ENCODE peak calls at places on chromosome 7, in five cellular contexts. J is K562, V is transverse colon, U is SK-N-SH, G is suprapubic skin. M is an unnamed sample.

GRCh38 chr7:8190121-8190895 is 71.7 kb downstream of the ICA1 start:
- DNase-seq in G (no peak), U (peak), J (no peak), V (peak), M (no peak)

GRCh38 chr7:11716185-11716584 is 115.8 kb downstream of the THSD7A start:
- DNase-seq in J (no peak), V (peak), G (no peak), U (no peak), M (no peak)

GRCh38 chr7:39406464-39406863 is 159.7 kb upstream of the YAE1 start:
- DNase-seq in J (no peak), U (no peak), V (no peak), G (no peak), M (no peak)

GRCh38 chr7:157508477-157508881 is 171.7 kb downstream of the DNAJB6 start:
- DNase-seq in V (no peak), J (no peak), G (no peak), U (no peak), M (no peak)

GRCh38 chr7:140165422-140165821 is 11.4 kb downstream of the KDM7A start:
- DNase-seq in V (no peak), U (no peak), J (no peak), G (no peak), M (no peak)

GRCh38 chr7:100022621-100023020 is 7.2 kb downstream of the ZKSCAN1 start:
- DNase-seq in G (peak), U (no peak), J (no peak), V (peak), M (no peak)

GRCh38 chr7:30280631-30281030 is 3.8 kb upstream of the ZNRF2 start:
- DNase-seq in V (no peak), U (no peak), G (no peak), J (no peak), M (no peak)

GRCh38 chr7:66556177-66556548 is 72.5 kb upstream of the KCTD7 start:
- DNase-seq in U (no peak), V (no peak), J (no peak), G (no peak), M (peak)

GRCh38 chr7:38327597-38327996 is 54.2 kb upstream of the TARP start:
- DNase-seq in J (no peak), V (no peak), G (no peak), U (no peak), M (no peak)

GRCh38 chr7:30119890-30120577 is 14.8 kb upstream of the MTURN start:
- DNase-seq in U (no peak), G (no peak), J (no peak), V (no peak), M (no peak)

GRCh38 chr7:38057829-38058228 is 120.2 kb upstream of the STARD3NL start:
- DNase-seq in J (no peak), V (no peak), U (no peak), G (no peak), M (no peak)

GRCh38 chr7:102424129-102424551 is 9.2 kb upstream of the ORAI2 start:
- DNase-seq in U (no peak), V (no peak), J (no peak), G (no peak), M (peak)

GRCh38 chr7:149003018-149003417 is 25.3 kb downstream of the PDIA4 start:
- DNase-seq in V (no peak), G (no peak), U (no peak), J (no peak), M (no peak)

GRCh38 chr7:115042596-115042995 is 120.7 kb downstream of the MDFIC start:
- DNase-seq in J (no peak), V (no peak), U (no peak), G (no peak), M (no peak)

GRCh38 chr7:19051767-19052375 is 65.6 kb downstream of the TWIST1 start:
- DNase-seq in G (no peak), V (peak), U (peak), J (peak), M (no peak)

GRCh38 chr7:44131173-44132009 is 8.0 kb upstream of the POLD2 start:
- DNase-seq in J (no peak), V (no peak), G (no peak), U (peak), M (no peak)

GRCh38 chr7:66859794-66860645 is 61.0 kb upstream of the TMEM248 start:
- DNase-seq in G (no peak), U (no peak), V (no peak), J (no peak), M (no peak)

GRCh38 chr7:80584778-80585177 is 53.7 kb upstream of the CD36 start:
- DNase-seq in G (no peak), U (no peak), J (no peak), V (no peak), M (no peak)

GRCh38 chr7:124697746-124698145 is 67.8 kb downstream of the GPR37 start:
- DNase-seq in J (no peak), U (no peak), V (no peak), G (no peak), M (no peak)

GRCh38 chr7:128916643-128916915 is 6.1 kb upstream of the KCP start:
- DNase-seq in U (no peak), G (no peak), V (no peak), J (no peak), M (no peak)

GRCh38 chr7:128918266-128918665 is 7.8 kb upstream of the KCP start:
- DNase-seq in U (no peak), G (no peak), V (no peak), J (no peak), M (no peak)

GRCh38 chr7:128915271-128915819 is 4.8 kb upstream of the KCP start:
- DNase-seq in J (no peak), G (no peak), V (no peak), U (no peak), M (no peak)

GRCh38 chr7:128915841-128916642 is 5.5 kb upstream of the KCP start:
- DNase-seq in J (no peak), U (peak), V (no peak), G (no peak), M (peak)

DNA sequence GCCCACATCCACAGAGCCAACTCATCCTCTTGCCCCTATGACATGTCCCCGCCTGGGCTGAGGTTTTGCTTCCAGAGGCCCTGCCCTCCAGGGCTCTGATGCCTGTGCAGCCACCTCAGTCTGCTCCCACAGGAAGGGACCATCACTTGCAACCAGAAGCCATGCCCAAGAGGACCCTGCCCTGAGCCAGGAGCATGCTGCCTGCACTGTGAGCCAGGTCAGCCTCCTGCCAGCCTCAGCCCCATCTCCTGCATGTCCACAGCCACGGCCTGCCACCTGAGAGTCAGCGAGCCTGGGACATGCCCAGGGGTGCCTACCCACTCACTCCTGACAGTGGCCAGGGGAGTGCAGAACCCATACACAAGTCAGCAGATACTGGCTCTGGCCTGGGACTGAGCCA is 6.6 kb upstream of the KCP start:
- DNase-seq in U (no peak), G (no peak), J (no peak), V (no peak), M (no peak)
- TF ChIP-seq EP300 in U (no peak), G (no peak), J (no peak), V (no peak), M (no peak)

GRCh38 chr7:143000648-143001047 is 26.3 kb downstream of the OR9A2 start:
- DNase-seq in J (no peak), V (no peak), U (no peak), G (no peak), M (no peak)
- TF ChIP-seq POLR2AphosphoS5 in J (no peak), V (no peak), U (no peak), G (no peak), M (no peak)

GRCh38 chr7:13979671-13980438 is 9.6 kb downstream of the ETV1 start:
- DNase-seq in J (no peak), U (no peak), V (no peak), G (no peak), M (no peak)

GRCh38 chr7:13982940-13983677 is 6.4 kb downstream of the ETV1 start:
- DNase-seq in V (no peak), G (no peak), U (no peak), J (no peak), M (no peak)

GRCh38 chr7:13984831-13985685 is 4.4 kb downstream of the ETV1 start:
- DNase-seq in V (no peak), G (no peak), U (no peak), J (no peak), M (no peak)

GRCh38 chr7:13980474-13980873 is 9.0 kb downstream of the ETV1 start:
- DNase-seq in V (no peak), U (no peak), G (no peak), J (no peak), M (no peak)

GRCh38 chr7:13981070-13981469 is 8.4 kb downstream of the ETV1 start:
- DNase-seq in U (peak), J (peak), V (peak), G (no peak), M (peak)
- TF ChIP-seq EP300 in U (peak), J (peak), V (no peak), G (no peak), M (no peak)

DNA sequence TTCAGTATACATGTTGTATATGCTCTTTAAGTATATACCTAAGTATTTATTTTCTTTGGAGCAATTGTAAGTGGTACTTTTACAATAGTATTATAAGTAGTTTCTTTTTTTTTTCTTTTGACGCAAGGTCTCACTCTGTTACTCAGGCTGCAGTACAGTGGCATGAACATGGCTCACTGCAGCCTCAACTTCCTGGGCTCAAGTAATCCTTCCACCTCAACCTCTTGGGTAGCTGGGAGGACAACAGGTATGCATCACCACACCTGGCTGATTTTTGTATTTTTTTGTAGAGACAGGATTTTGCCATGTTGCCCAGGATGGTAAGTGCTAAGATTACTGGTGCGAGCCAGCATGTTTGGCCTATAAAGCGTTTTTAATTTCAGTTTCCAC is 13.7 kb upstream of the CDCA7L start:
- DNase-seq in V (no peak), J (no peak), U (no peak), G (no peak), M (no peak)
- TF ChIP-seq POLR2AphosphoS5 in V (no peak), J (no peak), U (no peak), G (no peak), M (no peak)

GRCh38 chr7:81816312-81816711 is 46.5 kb upstream of the HGF start:
- DNase-seq in V (no peak), U (peak), G (no peak), J (no peak), M (no peak)

GRCh38 chr7:81812514-81813472 is 42.9 kb upstream of the HGF start:
- DNase-seq in U (no peak), J (no peak), V (no peak), G (no peak), M (no peak)

DNA sequence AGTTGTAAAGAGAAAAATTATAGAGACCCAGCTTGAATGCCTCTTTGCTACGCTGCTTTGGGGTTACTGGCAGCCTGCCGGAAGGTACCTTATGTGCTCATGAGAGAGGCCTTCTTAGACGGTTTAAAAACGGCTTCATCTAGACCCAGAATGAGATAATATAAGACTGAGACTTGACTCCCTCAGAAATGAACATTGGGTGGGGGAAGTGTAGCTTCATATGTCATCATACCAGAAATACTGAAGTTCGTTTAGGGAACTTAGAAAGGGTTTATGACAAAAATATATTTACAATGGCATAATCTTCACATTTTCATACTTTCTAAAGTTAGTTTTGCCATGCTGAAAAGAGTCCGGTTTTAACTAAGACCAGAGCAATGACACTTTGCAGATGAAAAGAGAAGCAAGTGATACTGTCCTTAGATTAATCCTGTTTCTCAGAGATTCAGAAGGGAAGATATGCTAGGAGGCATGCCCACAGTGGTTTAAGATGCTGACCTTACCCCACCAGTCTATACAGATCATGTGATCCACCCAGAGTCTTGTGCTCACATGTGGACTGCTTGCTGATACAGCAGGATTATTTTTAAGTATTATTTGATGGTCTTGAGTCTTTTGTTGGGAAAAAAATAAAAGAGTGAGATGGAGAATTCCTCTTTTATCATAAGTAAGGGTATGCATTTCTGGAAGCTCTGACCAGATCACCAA is 40.8 kb upstream of the HGF start:
- DNase-seq in J (no peak), V (no peak), G (no peak), U (no peak), M (no peak)
- TF ChIP-seq EP300 in J (no peak), V (no peak), G (no peak), U (no peak), M (no peak)

DNA sequence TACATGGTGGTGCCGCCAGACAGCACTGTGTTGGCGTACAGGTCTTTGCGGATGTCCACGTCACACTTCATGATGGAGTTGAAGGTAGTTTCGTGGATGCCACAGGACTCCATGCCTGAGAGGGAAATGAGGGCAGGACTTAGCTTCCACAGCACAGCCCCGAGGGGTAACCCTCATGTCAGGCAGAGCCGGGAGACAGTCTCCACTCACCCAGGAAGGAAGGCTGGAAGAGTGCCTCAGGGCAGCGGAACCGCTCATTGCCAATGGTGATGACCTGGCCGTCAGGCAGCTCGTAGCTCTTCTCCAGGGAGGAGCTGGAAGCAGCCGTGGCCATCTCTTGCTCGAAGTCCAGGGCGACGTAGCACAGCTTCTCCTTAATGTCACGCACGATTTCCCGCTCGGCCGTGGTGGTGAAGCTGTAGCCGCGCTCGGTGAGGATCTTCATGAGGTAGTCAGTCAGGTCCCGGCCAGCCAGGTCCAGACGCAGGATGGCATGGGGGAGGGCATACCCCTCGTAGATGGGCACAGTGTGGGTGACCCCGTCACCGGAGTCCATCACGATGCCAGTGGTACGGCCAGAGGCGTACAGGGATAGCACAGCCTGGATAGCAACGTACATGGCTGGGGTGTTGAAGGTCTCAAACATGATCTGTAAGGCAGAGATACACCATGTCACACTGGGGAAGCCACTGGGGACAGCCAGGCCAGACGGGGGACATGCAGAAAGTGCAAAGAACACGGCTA is 104.6 kb upstream of the TNRC18 start:
- DNase-seq in G (no peak), V (peak), J (no peak), U (no peak), M (no peak)
- TF ChIP-seq POLR2AphosphoS5 in G (no peak), V (peak), J (peak), U (peak), M (peak)

DNA sequence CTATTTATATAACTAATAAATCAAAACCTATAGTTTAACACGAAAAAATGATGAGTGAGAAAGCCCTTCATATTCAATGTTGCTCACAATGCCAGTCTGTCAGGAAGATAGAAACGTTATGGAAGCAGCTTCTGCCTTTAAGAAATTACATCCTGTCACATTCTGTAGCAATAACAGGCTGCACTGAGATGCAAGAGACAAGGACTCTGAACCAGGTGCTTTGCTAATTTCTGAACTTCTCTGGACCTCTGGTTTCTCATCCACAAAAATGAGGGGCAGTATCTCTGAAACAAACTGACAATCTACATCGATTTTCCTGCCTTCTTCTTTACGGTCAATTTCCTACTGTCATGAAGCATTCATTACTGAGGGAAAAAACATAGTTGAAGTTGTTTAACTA is 234.0 kb downstream of the SNX13 start:
- DNase-seq in V (no peak), U (no peak), G (no peak), J (no peak), M (no peak)
- TF ChIP-seq EP300 in V (no peak), U (no peak), G (no peak), J (no peak), M (no peak)

GRCh38 chr7:92827464-92827863 is 8.9 kb downstream of the CDK6 start:
- DNase-seq in J (no peak), V (no peak), G (no peak), U (peak), M (no peak)
- TF ChIP-seq POLR2AphosphoS5 in J (no peak), V (no peak), G (no peak), U (no peak), M (no peak)

GRCh38 chr7:98816925-98817710 is 52.7 kb downstream of the TMEM130 start:
- DNase-seq in U (no peak), J (no peak), G (no peak), V (no peak), M (no peak)

GRCh38 chr7:98811299-98811698 is 58.5 kb downstream of the TMEM130 start:
- DNase-seq in G (no peak), U (no peak), J (no peak), V (no peak), M (no peak)

GRCh38 chr7:98821348-98821747 is 48.5 kb downstream of the TMEM130 start:
- DNase-seq in U (no peak), V (no peak), G (no peak), J (no peak), M (no peak)

GRCh38 chr7:98815313-98815712 is 54.5 kb downstream of the TMEM130 start:
- DNase-seq in J (no peak), V (no peak), G (no peak), U (no peak), M (no peak)

DNA sequence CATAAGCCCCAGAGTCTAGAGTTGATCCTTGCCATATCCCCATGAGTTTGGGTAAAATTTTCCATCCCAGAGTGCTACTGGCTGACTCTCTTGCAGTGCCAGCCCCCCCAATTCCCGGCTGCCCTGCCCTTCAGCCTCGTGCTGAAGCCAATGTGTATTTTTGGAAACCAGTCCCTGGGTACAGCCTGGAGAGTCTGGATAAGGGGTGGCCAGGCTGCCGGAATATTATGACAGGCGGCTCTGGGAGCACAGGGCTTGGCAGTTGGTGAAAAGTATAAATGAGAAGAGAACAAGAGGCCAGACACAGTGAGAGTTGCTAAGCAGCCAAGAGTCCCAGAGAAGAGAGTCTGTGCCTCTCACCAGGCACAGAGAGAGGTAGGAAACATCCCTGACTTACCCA is 53.6 kb downstream of the TMEM130 start:
- DNase-seq in J (no peak), G (no peak), U (no peak), V (no peak), M (no peak)
- TF ChIP-seq EP300 in J (no peak), G (no peak), U (no peak), V (no peak), M (no peak)

M was measured in upper lobe of left lung.